ENCODE peak calls at places on chromosomes 1 and 21, in six cellular contexts. K, N, T, G, P and Z are unnamed samples.
A peak's percentile ranks its signal among the peaks of the same experiment; 100 is the strongest.

GRCh38 chr1:145871994-145872411 is 13.1 kb upstream of the PIAS3 start:
- DNase-seq in K (peak; percentile 63), N (no peak), T (no peak), G (peak; percentile 12), P (peak; percentile 25), Z (peak; percentile 37)

GRCh38 chr1:15963968-15964648 is 11.8 kb downstream of the ZBTB17 start:
- DNase-seq in K (no peak), N (no peak), T (no peak), G (no peak), P (peak; percentile 70), Z (no peak)

GRCh38 chr1:202158810-202159533 is 1.4 kb downstream of the PTPN7 start:
- DNase-seq in K (no peak), N (no peak), T (no peak), G (no peak), P (peak; percentile 76), Z (no peak)

GRCh38 chr21:42484966-42485365 is 11.1 kb downstream of the RSPH1 start:
- DNase-seq in K (no peak), N (no peak), T (no peak), G (no peak), P (no peak), Z (no peak)

GRCh38 chr1:208192989-208193388 is 51.2 kb downstream of the PLXNA2 start:
- DNase-seq in K (no peak), N (no peak), T (no peak), G (no peak), P (no peak), Z (no peak)

GRCh38 chr1:183822081-183822611 is 17.2 kb downstream of the RGL1 start:
- DNase-seq in K (peak; percentile 71), N (no peak), T (no peak), G (no peak), P (no peak), Z (no peak)

GRCh38 chr1:232973652-232974611 is 23.5 kb downstream of the NTPCR start:
- DNase-seq in K (no peak), N (no peak), T (no peak), G (no peak), P (no peak), Z (peak; percentile 48)

GRCh38 chr1:223001653-223002634 is 141.1 kb downstream of the TLR5 start:
- DNase-seq in K (no peak), N (no peak), T (no peak), G (no peak), P (no peak), Z (no peak)

GRCh38 chr1:106584127-106584526 is 472.3 kb upstream of the PRMT6 start:
- DNase-seq in K (no peak), N (no peak), T (no peak), G (no peak), P (no peak), Z (no peak)

GRCh38 chr1:111204923-111205723 is 4.7 kb upstream of the DENND2D start:
- DNase-seq in K (no peak), N (no peak), T (no peak), G (no peak), P (peak; percentile 34), Z (no peak)

GRCh38 chr1:100523038-100523649 is 14.8 kb upstream of the GPR88 start:
- DNase-seq in K (no peak), N (no peak), T (no peak), G (no peak), P (peak; percentile 55), Z (no peak)

GRCh38 chr21:37071561-37072238 is 1.2 kb downstream of the PIGP start:
- DNase-seq in K (peak; percentile 74), N (no peak), T (peak; percentile 8), G (no peak), P (peak; percentile 24), Z (peak; percentile 69)

GRCh38 chr1:35888255-35888654 is 5.2 kb downstream of the AGO1 start:
- DNase-seq in K (no peak), N (no peak), T (no peak), G (no peak), P (no peak), Z (no peak)

GRCh38 chr1:13699936-13700520 is at the start of gene PRDM2:
- DNase-seq in K (peak; percentile 49), N (peak; percentile 39), T (no peak), G (peak; percentile 27), P (peak; percentile 78), Z (peak; percentile 57)

GRCh38 chr1:15455522-15455921 is 1.0 kb upstream of the CELA2A start:
- DNase-seq in K (peak; percentile 33), N (no peak), T (no peak), G (no peak), P (peak; percentile 89), Z (no peak)

GRCh38 chr1:209697082-209697481 is 7.6 kb upstream of the HSD11B1 start:
- DNase-seq in K (no peak), N (no peak), T (no peak), G (no peak), P (no peak), Z (no peak)

GRCh38 chr1:20739225-20739624 is 6.7 kb upstream of the SH2D5 start:
- DNase-seq in K (peak; percentile 76), N (no peak), T (no peak), G (no peak), P (no peak), Z (no peak)

GRCh38 chr1:84206416-84206815 is 62.3 kb downstream of the PRKACB start:
- DNase-seq in K (no peak), N (peak; percentile 24), T (no peak), G (no peak), P (no peak), Z (no peak)

GRCh38 chr1:234297668-234298067 is 75.6 kb upstream of the COA6 start:
- DNase-seq in K (no peak), N (no peak), T (no peak), G (no peak), P (no peak), Z (no peak)

GRCh38 chr1:50949286-50949982 is 10.6 kb downstream of the FAF1 start:
- DNase-seq in K (no peak), N (no peak), T (no peak), G (no peak), P (no peak), Z (no peak)

GRCh38 chr1:72271555-72272096 is 10.7 kb downstream of the NEGR1 start:
- DNase-seq in K (no peak), N (no peak), T (no peak), G (no peak), P (no peak), Z (no peak)

GRCh38 chr21:28266061-28266460 is 726.6 kb downstream of the LTN1 start:
- DNase-seq in K (no peak), N (no peak), T (no peak), G (no peak), P (no peak), Z (no peak)

GRCh38 chr1:158496379-158496778 is 24.4 kb downstream of the OR10R2 start:
- DNase-seq in K (peak; percentile 5), N (peak; percentile 75), T (no peak), G (no peak), P (peak; percentile 3), Z (peak; percentile 21)